ENCODE peak calls at places on chromosomes 7 and 10, in four cellular contexts. Z, J, W and Q are unnamed samples.

GRCh38 chr7:70432567-70433001 is 699.4 kb upstream of the GALNT17 start:
- DNase-seq in Z (no peak), J (no peak), W (no peak), Q (no peak)

GRCh38 chr7:2181077-2181854 is 51.5 kb downstream of the MAD1L1 start:
- DNase-seq in Z (no peak), J (no peak), W (no peak), Q (no peak)

GRCh38 chr10:106169241-106169640 is 995.3 kb downstream of the SORCS1 start:
- DNase-seq in Z (no peak), J (no peak), W (no peak), Q (no peak)

GRCh38 chr7:91407942-91408341 is 143.7 kb downstream of the FZD1 start:
- DNase-seq in Z (no peak), J (no peak), W (no peak), Q (no peak)

GRCh38 chr7:28409716-28410627 is 2.3 kb upstream of the CREB5 start:
- DNase-seq in Z (no peak), J (peak), W (peak), Q (no peak)

GRCh38 chr7:2540133-2540532 is 15.2 kb downstream of the BRAT1 start:
- DNase-seq in Z (no peak), J (no peak), W (no peak), Q (no peak)

GRCh38 chr7:55429835-55430499 is 64.8 kb downstream of the LANCL2 start:
- DNase-seq in Z (no peak), J (no peak), W (no peak), Q (no peak)

GRCh38 chr10:88110355-88110754 is 246.9 kb downstream of the PTEN start:
- DNase-seq in Z (no peak), J (no peak), W (no peak), Q (no peak)

GRCh38 chr10:29834990-29835569 is 200.3 kb upstream of the SVIL start:
- DNase-seq in Z (no peak), J (no peak), W (no peak), Q (no peak)

GRCh38 chr7:151310578-151310977 is 31.0 kb upstream of the NUB1 start:
- DNase-seq in Z (no peak), J (no peak), W (no peak), Q (peak)

GRCh38 chr10:4663162-4663992 is 162.6 kb upstream of the AKR1E2 start:
- DNase-seq in Z (no peak), J (peak), W (peak), Q (no peak)

GRCh38 chr7:116780966-116781365 is 81.4 kb upstream of the CAPZA2 start:
- DNase-seq in Z (no peak), J (no peak), W (no peak), Q (no peak)

GRCh38 chr10:5818894-5819293 is 5.7 kb upstream of the GDI2 start:
- DNase-seq in Z (no peak), J (no peak), W (no peak), Q (no peak)

GRCh38 chr10:114697061-114697598 is 39.1 kb upstream of the ABLIM1 start:
- DNase-seq in Z (peak), J (no peak), W (no peak), Q (no peak)

GRCh38 chr10:95247200-95247880 is 43.5 kb downstream of the PDLIM1 start:
- DNase-seq in Z (no peak), J (no peak), W (no peak), Q (no peak)

GRCh38 chr10:67306588-67307205 is 380.9 kb downstream of the LRRTM3 start:
- DNase-seq in Z (no peak), J (no peak), W (no peak), Q (no peak)

GRCh38 chr7:102404005-102404861 is 8.1 kb downstream of the PRKRIP1 start:
- DNase-seq in Z (no peak), J (no peak), W (no peak), Q (peak)

GRCh38 chr10:122492006-122492405 is 30.7 kb downstream of the HTRA1 start:
- DNase-seq in Z (no peak), J (no peak), W (no peak), Q (no peak)

GRCh38 chr10:69831231-69831855 is 29.6 kb downstream of the COL13A1 start:
- DNase-seq in Z (no peak), J (no peak), W (no peak), Q (no peak)

GRCh38 chr7:142319970-142320369 is 62.1 kb upstream of the PRSS58 start:
- DNase-seq in Z (no peak), J (no peak), W (no peak), Q (peak)

GRCh38 chr7:112723416-112723815 is 66.8 kb downstream of the TMEM168 start:
- DNase-seq in Z (no peak), J (no peak), W (no peak), Q (no peak)

GRCh38 chr7:139657749-139658148 is 120.0 kb downstream of the HIPK2 start:
- DNase-seq in Z (no peak), J (no peak), W (no peak), Q (no peak)

GRCh38 chr10:125002423-125003145 is 60.7 kb downstream of the ZRANB1 start:
- DNase-seq in Z (no peak), J (peak), W (peak), Q (no peak)

GRCh38 chr7:30209951-30210350 is 74.4 kb upstream of the ZNRF2 start:
- DNase-seq in Z (no peak), J (no peak), W (no peak), Q (no peak)

GRCh38 chr7:30212720-30213119 is 71.7 kb upstream of the ZNRF2 start:
- DNase-seq in Z (no peak), J (no peak), W (no peak), Q (no peak)

DNA sequence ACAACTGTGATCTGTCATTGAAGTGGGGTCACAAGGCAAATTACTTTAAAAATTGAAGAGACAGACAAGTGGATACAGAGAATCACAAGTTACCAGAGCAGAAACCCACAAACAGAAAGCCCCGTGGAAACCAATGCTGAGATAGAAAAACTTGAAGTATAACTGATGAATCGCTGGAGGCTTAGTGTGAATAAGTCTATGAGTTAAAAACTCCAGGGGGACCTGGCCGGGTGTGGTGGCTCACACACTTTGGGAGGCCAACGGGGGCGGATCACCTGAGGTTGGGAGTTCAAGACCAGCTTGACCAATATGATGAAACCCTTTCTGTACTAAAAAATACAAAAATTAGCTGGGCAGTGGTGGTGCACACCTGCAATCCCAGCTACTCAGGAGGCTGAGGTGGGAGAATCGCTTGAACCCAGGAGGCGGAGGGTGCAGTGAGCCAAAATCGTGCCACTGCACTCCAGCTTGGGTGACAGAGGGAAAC is 69.7 kb upstream of the ZNRF2 start:
- DNase-seq in Z (no peak), J (no peak), W (no peak), Q (no peak)
- H3K27ac ChIP-seq in Z (no peak), J (no peak), W (no peak), Q (no peak)

GRCh38 chr10:133260895-133261725 is 15.6 kb downstream of the ADAM8 start:
- DNase-seq in Z (no peak), J (peak), W (peak), Q (peak)
- H3K27ac ChIP-seq in Z (peak), J (peak), W (peak), Q (peak)

GRCh38 chr10:123581656-123582055 is 84.5 kb upstream of the GPR26 start:
- DNase-seq in Z (no peak), J (no peak), W (no peak), Q (no peak)
- H3K27ac ChIP-seq in Z (no peak), J (no peak), W (no peak), Q (no peak)

DNA sequence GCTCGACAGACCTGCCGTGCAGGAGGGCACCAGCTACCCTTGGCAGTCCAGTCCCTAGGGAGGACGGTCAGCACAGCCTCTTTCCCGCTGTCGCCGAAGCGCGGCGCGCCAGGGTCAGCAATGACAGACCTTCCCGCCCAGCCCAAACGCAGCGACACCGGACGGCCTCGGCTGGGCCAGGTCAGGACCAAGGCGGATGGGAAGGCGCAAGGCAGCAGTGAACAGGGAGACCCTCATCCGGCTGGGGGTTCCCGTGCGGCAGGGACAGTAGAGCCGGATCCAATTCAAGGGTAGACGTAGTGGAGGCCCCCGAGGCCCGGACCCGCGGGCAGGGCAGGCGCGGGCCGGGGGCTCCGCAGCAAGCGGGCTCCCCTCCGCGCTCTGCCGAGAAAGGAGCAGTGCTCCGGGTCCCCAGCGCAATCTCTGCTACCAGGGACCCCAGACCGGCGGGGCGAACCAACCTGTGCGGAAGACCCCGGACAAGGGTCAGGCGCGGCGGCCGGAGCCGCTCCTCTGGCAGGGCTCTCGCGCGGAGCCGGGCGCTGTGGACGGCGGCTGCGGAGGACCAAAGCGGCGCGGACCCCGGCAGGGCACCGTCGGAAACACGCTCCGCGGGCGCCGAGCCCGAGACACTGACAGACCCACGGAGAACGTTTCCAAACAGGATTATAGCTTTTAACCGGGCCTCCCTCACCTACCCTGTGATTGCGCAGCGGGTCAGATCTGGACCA is at the start of gene SEC31B:
- DNase-seq in Z (no peak), J (peak), W (no peak), Q (no peak)
- H3K27ac ChIP-seq in Z (no peak), J (peak), W (peak), Q (no peak)

DNA sequence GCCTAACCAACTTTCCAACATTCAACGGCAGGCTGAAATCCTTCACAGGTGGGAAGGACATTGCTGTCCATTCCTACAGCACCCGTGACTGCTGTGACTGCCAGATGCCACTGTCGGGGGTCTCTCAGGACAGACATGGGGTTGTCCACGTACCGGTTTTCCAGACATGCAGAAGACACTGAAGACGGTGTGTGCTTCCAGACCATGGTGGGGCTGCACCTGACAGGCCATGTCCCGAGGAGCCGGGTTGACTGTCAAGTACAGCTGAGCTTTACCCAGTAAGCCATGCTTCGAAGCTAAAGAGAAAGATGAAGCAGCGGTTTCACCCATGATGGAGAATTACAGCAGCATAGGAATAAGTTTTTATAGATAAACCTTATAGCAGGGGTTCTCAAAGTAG is 70.9 kb downstream of the PKD1L1 start:
- DNase-seq in Z (no peak), J (no peak), W (no peak), Q (no peak)
- H3K27ac ChIP-seq in Z (no peak), J (no peak), W (no peak), Q (no peak)